ENCODE peak calls at places on chromosomes 11 and 22, in ten cellular contexts. One of them, this sample, is unnamed.

GRCh38 chr11:18071098-18071705 is 25.1 kb upstream of the TPH1 start:
- DNase-seq in sigmoid colon: no peak
- DNase-seq in transverse colon: no peak
- DNase-seq in H1: no peak
- DNase-seq in A549: no peak
- DNase-seq in suprapubic skin: no peak
- DNase-seq in stomach: no peak
- DNase-seq in tibial nerve: no peak
- DNase-seq in ovary: no peak
- DNase-seq in GM12878: no peak
- DNase-seq in this sample: no peak

GRCh38 chr11:117443269-117444186 is 115.9 kb downstream of the CEP164 start:
- DNase-seq in tibial nerve: peak; percentile 32
- DNase-seq in suprapubic skin: no peak
- DNase-seq in stomach: peak; percentile 34
- DNase-seq in H1: peak; percentile 77
- DNase-seq in GM12878: no peak
- DNase-seq in ovary: peak; percentile 52
- DNase-seq in transverse colon: peak; percentile 35
- DNase-seq in A549: peak; percentile 25
- DNase-seq in sigmoid colon: peak; percentile 69
- DNase-seq in this sample: no peak

GRCh38 chr11:57763568-57763967 is 2.0 kb downstream of the CTNND1 start:
- DNase-seq in transverse colon: no peak
- DNase-seq in A549: no peak
- DNase-seq in sigmoid colon: no peak
- DNase-seq in H1: no peak
- DNase-seq in ovary: no peak
- DNase-seq in GM12878: no peak
- DNase-seq in tibial nerve: no peak
- DNase-seq in stomach: no peak
- DNase-seq in suprapubic skin: no peak
- DNase-seq in this sample: no peak

GRCh38 chr11:126561327-126561893 is 205.9 kb downstream of the ST3GAL4 start:
- DNase-seq in tibial nerve: peak; percentile 26
- DNase-seq in stomach: no peak
- DNase-seq in A549: peak; percentile 10
- DNase-seq in sigmoid colon: no peak
- DNase-seq in transverse colon: no peak
- DNase-seq in ovary: no peak
- DNase-seq in GM12878: no peak
- DNase-seq in H1: peak; percentile 80
- DNase-seq in suprapubic skin: no peak
- DNase-seq in this sample: no peak

GRCh38 chr11:12921580-12922157 is 87.4 kb upstream of the RASSF10 start:
- DNase-seq in stomach: no peak
- DNase-seq in sigmoid colon: no peak
- DNase-seq in ovary: no peak
- DNase-seq in GM12878: no peak
- DNase-seq in A549: no peak
- DNase-seq in tibial nerve: no peak
- DNase-seq in suprapubic skin: no peak
- DNase-seq in H1: no peak
- DNase-seq in transverse colon: no peak
- DNase-seq in this sample: no peak

GRCh38 chr11:4202749-4203148 is 108.2 kb downstream of the RRM1 start:
- DNase-seq in H1: no peak
- DNase-seq in A549: no peak
- DNase-seq in tibial nerve: no peak
- DNase-seq in GM12878: no peak
- DNase-seq in transverse colon: no peak
- DNase-seq in suprapubic skin: no peak
- DNase-seq in stomach: no peak
- DNase-seq in ovary: no peak
- DNase-seq in sigmoid colon: no peak
- DNase-seq in this sample: no peak

GRCh38 chr11:2199466-2200341 is 28.1 kb upstream of the TH start:
- DNase-seq in sigmoid colon: no peak
- DNase-seq in A549: no peak
- DNase-seq in tibial nerve: no peak
- DNase-seq in stomach: no peak
- DNase-seq in H1: no peak
- DNase-seq in GM12878: no peak
- DNase-seq in suprapubic skin: no peak
- DNase-seq in transverse colon: no peak
- DNase-seq in ovary: no peak
- DNase-seq in this sample: peak; percentile 73

GRCh38 chr11:111911563-111912401 is at the start of gene CRYAB:
- DNase-seq in ovary: peak; percentile 87
- DNase-seq in H1: no peak
- DNase-seq in GM12878: no peak
- DNase-seq in sigmoid colon: peak; percentile 96
- DNase-seq in A549: peak; percentile 49
- DNase-seq in suprapubic skin: peak; percentile 97
- DNase-seq in stomach: peak; percentile 39
- DNase-seq in transverse colon: peak; percentile 68
- DNase-seq in tibial nerve: peak; percentile 86
- DNase-seq in this sample: peak; percentile 75

GRCh38 chr22:31891366-31892079 is 52.8 kb upstream of the YWHAH start:
- DNase-seq in transverse colon: no peak
- DNase-seq in ovary: no peak
- DNase-seq in A549: no peak
- DNase-seq in H1: no peak
- DNase-seq in GM12878: no peak
- DNase-seq in sigmoid colon: no peak
- DNase-seq in tibial nerve: no peak
- DNase-seq in stomach: no peak
- DNase-seq in suprapubic skin: no peak
- DNase-seq in this sample: no peak

GRCh38 chr22:39314251-39314971 is 5.0 kb downstream of the RPL3 start:
- DNase-seq in transverse colon: no peak
- DNase-seq in A549: no peak
- DNase-seq in H1: no peak
- DNase-seq in tibial nerve: no peak
- DNase-seq in ovary: no peak
- DNase-seq in GM12878: no peak
- DNase-seq in stomach: no peak
- DNase-seq in sigmoid colon: no peak
- DNase-seq in suprapubic skin: no peak
- DNase-seq in this sample: no peak

GRCh38 chr11:87355614-87356013 is 317.9 kb downstream of the TMEM135 start:
- DNase-seq in transverse colon: no peak
- DNase-seq in sigmoid colon: no peak
- DNase-seq in ovary: no peak
- DNase-seq in H1: no peak
- DNase-seq in suprapubic skin: no peak
- DNase-seq in A549: no peak
- DNase-seq in stomach: no peak
- DNase-seq in GM12878: no peak
- DNase-seq in tibial nerve: no peak
- DNase-seq in this sample: no peak

GRCh38 chr11:64347171-64347867 is 7.3 kb downstream of the CCDC88B start:
- DNase-seq in transverse colon: no peak
- DNase-seq in stomach: no peak
- DNase-seq in GM12878: no peak
- DNase-seq in A549: no peak
- DNase-seq in suprapubic skin: no peak
- DNase-seq in H1: no peak
- DNase-seq in tibial nerve: no peak
- DNase-seq in ovary: no peak
- DNase-seq in sigmoid colon: no peak
- DNase-seq in this sample: no peak

GRCh38 chr11:125287467-125288232 is 123.1 kb downstream of the PKNOX2 start:
- DNase-seq in GM12878: no peak
- DNase-seq in suprapubic skin: no peak
- DNase-seq in H1: no peak
- DNase-seq in transverse colon: no peak
- DNase-seq in stomach: no peak
- DNase-seq in ovary: peak; percentile 78
- DNase-seq in tibial nerve: no peak
- DNase-seq in A549: no peak
- DNase-seq in sigmoid colon: peak; percentile 79
- DNase-seq in this sample: no peak
- TF ChIP-seq EP300 in GM12878: no peak
- TF ChIP-seq EP300 in suprapubic skin: no peak
- TF ChIP-seq EP300 in H1: no peak
- TF ChIP-seq EP300 in transverse colon: no peak
- TF ChIP-seq EP300 in stomach: no peak
- TF ChIP-seq EP300 in ovary: no peak
- TF ChIP-seq EP300 in tibial nerve: no peak
- TF ChIP-seq EP300 in A549: no peak
- TF ChIP-seq EP300 in sigmoid colon: no peak
- TF ChIP-seq EP300 in this sample: no peak

GRCh38 chr22:28977050-28977449 is 84.6 kb downstream of the C22orf31 start:
- DNase-seq in H1: no peak
- DNase-seq in stomach: no peak
- DNase-seq in ovary: no peak
- DNase-seq in tibial nerve: no peak
- DNase-seq in transverse colon: no peak
- DNase-seq in A549: no peak
- DNase-seq in GM12878: no peak
- DNase-seq in suprapubic skin: no peak
- DNase-seq in sigmoid colon: no peak
- DNase-seq in this sample: no peak

GRCh38 chr22:28978863-28979799 is 82.5 kb downstream of the C22orf31 start:
- DNase-seq in ovary: no peak
- DNase-seq in suprapubic skin: no peak
- DNase-seq in transverse colon: no peak
- DNase-seq in H1: no peak
- DNase-seq in tibial nerve: no peak
- DNase-seq in stomach: no peak
- DNase-seq in A549: no peak
- DNase-seq in GM12878: no peak
- DNase-seq in sigmoid colon: no peak
- DNase-seq in this sample: no peak

GRCh38 chr22:28976588-28976987 is 85.0 kb downstream of the C22orf31 start:
- DNase-seq in A549: no peak
- DNase-seq in tibial nerve: no peak
- DNase-seq in GM12878: no peak
- DNase-seq in transverse colon: no peak
- DNase-seq in H1: no peak
- DNase-seq in ovary: no peak
- DNase-seq in suprapubic skin: no peak
- DNase-seq in stomach: no peak
- DNase-seq in sigmoid colon: no peak
- DNase-seq in this sample: no peak

GRCh38 chr22:28978158-28978557 is 83.5 kb downstream of the C22orf31 start:
- DNase-seq in tibial nerve: no peak
- DNase-seq in suprapubic skin: no peak
- DNase-seq in A549: no peak
- DNase-seq in sigmoid colon: no peak
- DNase-seq in stomach: no peak
- DNase-seq in GM12878: no peak
- DNase-seq in transverse colon: no peak
- DNase-seq in H1: no peak
- DNase-seq in ovary: peak; percentile 23
- DNase-seq in this sample: no peak

GRCh38 chr22:28977481-28977971 is 84.1 kb downstream of the C22orf31 start:
- DNase-seq in A549: peak; percentile 17
- DNase-seq in tibial nerve: no peak
- DNase-seq in sigmoid colon: no peak
- DNase-seq in stomach: peak; percentile 31
- DNase-seq in GM12878: no peak
- DNase-seq in ovary: no peak
- DNase-seq in H1: no peak
- DNase-seq in transverse colon: no peak
- DNase-seq in suprapubic skin: no peak
- DNase-seq in this sample: no peak
- H3K27ac ChIP-seq in A549: peak overlapping the region; percentile 83
- H3K27ac ChIP-seq in tibial nerve: peak overlapping the region; percentile 72
- H3K27ac ChIP-seq in sigmoid colon: peak overlapping the region; percentile 5
- H3K27ac ChIP-seq in stomach: peak overlapping the region; percentile 57
- H3K27ac ChIP-seq in GM12878: no peak overlapping the region
- H3K27ac ChIP-seq in ovary: no peak overlapping the region
- H3K27ac ChIP-seq in H1: no peak overlapping the region
- H3K27ac ChIP-seq in transverse colon: no peak overlapping the region
- H3K27ac ChIP-seq in suprapubic skin: no peak overlapping the region
- H3K27ac ChIP-seq in this sample: peak overlapping the region; percentile 11

DNA sequence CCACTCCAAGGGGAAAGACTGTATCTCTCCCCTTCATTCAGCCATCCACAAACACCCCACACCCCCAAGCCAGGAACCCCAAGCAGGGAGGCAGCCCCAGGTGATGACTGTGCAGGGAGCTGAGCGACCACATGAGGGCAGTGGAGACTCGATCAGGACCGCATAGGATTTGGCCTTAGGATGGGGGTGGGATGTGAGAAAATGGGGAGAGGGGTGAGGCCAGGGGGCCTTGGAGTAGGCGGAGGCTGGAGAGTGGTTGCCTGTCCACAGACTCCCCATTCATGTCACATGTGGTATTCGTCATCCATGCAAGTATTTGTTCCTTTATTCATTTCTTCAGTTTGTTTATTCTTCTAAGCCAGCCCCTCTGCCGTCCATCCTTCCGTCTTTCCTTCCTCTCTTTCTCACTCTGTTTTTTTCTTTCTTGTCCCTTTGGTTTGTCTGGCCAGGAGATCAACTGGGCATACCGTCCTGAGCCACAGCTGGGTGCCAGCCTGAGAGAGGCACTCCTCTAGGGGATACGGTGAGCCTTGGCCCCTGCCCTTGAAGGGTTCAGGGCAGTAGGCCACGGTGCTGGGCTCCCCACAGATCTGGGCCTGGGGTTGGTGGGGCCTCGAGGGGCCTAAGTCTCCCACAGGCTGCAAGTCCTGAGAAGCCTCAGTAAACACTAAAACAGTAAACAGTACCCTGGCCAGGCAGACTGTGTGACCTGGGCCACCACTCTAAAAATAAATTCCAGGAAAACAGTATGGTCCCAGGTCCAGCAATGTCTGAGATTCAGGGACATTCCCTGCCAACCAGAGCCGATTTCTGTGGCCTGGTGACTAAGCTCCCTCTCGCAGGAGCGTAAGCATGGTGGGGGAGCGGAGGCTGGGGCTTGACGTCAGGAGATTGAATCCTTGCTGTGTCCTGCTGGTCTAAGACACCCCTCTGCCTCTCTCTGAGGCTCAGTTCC is 2.5 kb upstream of the RHOD start:
- DNase-seq in tibial nerve: peak; percentile 46
- DNase-seq in ovary: peak; percentile 47
- DNase-seq in transverse colon: peak; percentile 50
- DNase-seq in suprapubic skin: no peak
- DNase-seq in stomach: peak; percentile 63
- DNase-seq in sigmoid colon: no peak
- DNase-seq in H1: peak; percentile 85
- DNase-seq in A549: peak; percentile 80
- DNase-seq in GM12878: no peak
- DNase-seq in this sample: peak; percentile 49
- TF ChIP-seq EP300 in tibial nerve: no peak
- TF ChIP-seq EP300 in ovary: no peak
- TF ChIP-seq EP300 in transverse colon: no peak
- TF ChIP-seq EP300 in suprapubic skin: no peak
- TF ChIP-seq EP300 in stomach: no peak
- TF ChIP-seq EP300 in sigmoid colon: no peak
- TF ChIP-seq EP300 in H1: no peak
- TF ChIP-seq EP300 in A549: no peak
- TF ChIP-seq EP300 in GM12878: no peak
- TF ChIP-seq EP300 in this sample: no peak

DNA sequence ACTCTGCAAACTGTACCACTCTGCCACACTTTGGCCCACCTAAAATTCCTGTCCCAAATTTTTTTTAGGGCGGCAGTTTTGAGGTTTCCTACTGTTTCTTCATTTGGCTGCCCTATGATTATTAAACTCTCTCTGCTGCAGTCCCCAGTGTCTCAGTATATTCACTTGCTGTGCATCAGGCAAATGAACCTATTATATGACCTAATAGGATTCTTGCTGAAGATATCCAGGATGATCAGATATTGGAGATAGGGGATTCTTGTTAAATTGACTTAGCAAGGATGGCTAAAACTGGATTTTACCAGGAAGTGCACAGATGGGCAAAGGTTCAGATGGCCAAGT is 410.8 kb upstream of the DDI1 start:
- DNase-seq in suprapubic skin: no peak
- DNase-seq in stomach: no peak
- DNase-seq in ovary: no peak
- DNase-seq in transverse colon: no peak
- DNase-seq in H1: no peak
- DNase-seq in tibial nerve: no peak
- DNase-seq in sigmoid colon: no peak
- DNase-seq in A549: no peak
- DNase-seq in GM12878: no peak
- DNase-seq in this sample: no peak
- H3K27ac ChIP-seq in suprapubic skin: no peak overlapping the region
- H3K27ac ChIP-seq in stomach: no peak overlapping the region
- H3K27ac ChIP-seq in ovary: no peak overlapping the region
- H3K27ac ChIP-seq in transverse colon: no peak overlapping the region
- H3K27ac ChIP-seq in H1: no peak overlapping the region
- H3K27ac ChIP-seq in tibial nerve: no peak overlapping the region
- H3K27ac ChIP-seq in sigmoid colon: no peak overlapping the region
- H3K27ac ChIP-seq in A549: peak overlapping the region; percentile 96
- H3K27ac ChIP-seq in GM12878: no peak overlapping the region
- H3K27ac ChIP-seq in this sample: no peak overlapping the region